ENCODE peak calls at places on chromosomes 3 and 15, in nine cellular contexts. X is caudate nucleus, R is HS-27A, Y is T47D, A is Calu3, Q is NCI-H2171, J is WTC11, E is fibroblast of pulmonary artery, O is H4. L is an unnamed sample.

GRCh38 chr3:194998417-194998816 is 272.5 kb downstream of the XXYLT1 start:
- DNase-seq in X (no peak), R (no peak), Y (no peak), A (no peak), Q (no peak), J (no peak), E (no peak), O (no peak), L (no peak)

GRCh38 chr3:46090161-46090591 is 62.9 kb upstream of the XCR1 start:
- DNase-seq in X (no peak), R (no peak), Y (no peak), A (no peak), Q (no peak), J (no peak), E (no peak), O (no peak), L (no peak)

GRCh38 chr3:38711321-38711720 is 61.8 kb upstream of the SCN5A start:
- DNase-seq in X (no peak), R (no peak), Y (no peak), A (no peak), Q (no peak), J (no peak), E (no peak), O (no peak), L (no peak)

GRCh38 chr3:190326361-190326760 is 4.1 kb upstream of the CLDN1 start:
- DNase-seq in X (no peak), R (no peak), Y (no peak), A (no peak), Q (no peak), J (no peak), E (no peak), O (no peak), L (no peak)

GRCh38 chr3:12831582-12831866 is 9.8 kb downstream of the RPL32 start:
- DNase-seq in X (no peak), R (no peak), Y (no peak), A (no peak), Q (no peak), J (no peak), E (no peak), O (no peak), L (no peak)

GRCh38 chr3:164533275-164533674 is 545.0 kb downstream of the SI start:
- DNase-seq in X (no peak), R (no peak), Y (no peak), A (no peak), Q (no peak), J (no peak), E (no peak), O (no peak), L (no peak)

GRCh38 chr3:67362686-67363085 is 291.7 kb downstream of the SUCLG2 start:
- DNase-seq in X (no peak), R (no peak), Y (no peak), A (peak), Q (no peak), J (no peak), E (peak), O (no peak), L (no peak)

GRCh38 chr15:99976811-99977271 is 243.6 kb upstream of the LYSMD4 start:
- DNase-seq in X (no peak), R (no peak), Y (no peak), A (no peak), Q (no peak), J (no peak), E (peak), O (peak), L (peak)

GRCh38 chr3:125206934-125207333 is 5.6 kb downstream of the SLC12A8 start:
- DNase-seq in X (no peak), R (no peak), Y (no peak), A (no peak), Q (no peak), J (no peak), E (no peak), O (no peak), L (no peak)

GRCh38 chr3:161969867-161970266 is 473.3 kb downstream of the OTOL1 start:
- DNase-seq in X (no peak), R (no peak), Y (no peak), A (no peak), Q (no peak), J (no peak), E (peak), O (no peak), L (no peak)

GRCh38 chr15:83565553-83566159 is 88.3 kb upstream of the ADAMTSL3 start:
- DNase-seq in X (no peak), R (no peak), Y (peak), A (peak), Q (no peak), J (no peak), E (peak), O (no peak), L (peak)

GRCh38 chr3:13480340-13481318 is 523 bp downstream of the HDAC11 start:
- DNase-seq in X (peak), R (no peak), Y (no peak), A (no peak), Q (no peak), J (peak), E (no peak), O (no peak), L (no peak)

GRCh38 chr3:100536093-100536492 is 43.7 kb downstream of the TMEM45A start:
- DNase-seq in X (no peak), R (no peak), Y (no peak), A (peak), Q (no peak), J (no peak), E (peak), O (no peak), L (no peak)

GRCh38 chr3:155853214-155854146 is 747 bp downstream of the SLC33A1 start:
- DNase-seq in X (no peak), R (no peak), Y (peak), A (peak), Q (no peak), J (peak), E (peak), O (no peak), L (no peak)

GRCh38 chr15:90232941-90233700 is 620 bp downstream of the CIB1 start:
- DNase-seq in X (no peak), R (peak), Y (peak), A (peak), Q (no peak), J (peak), E (peak), O (peak), L (peak)

GRCh38 chr3:152718810-152719209 is 116.1 kb upstream of the P2RY1 start:
- DNase-seq in X (no peak), R (no peak), Y (no peak), A (no peak), Q (no peak), J (no peak), E (no peak), O (peak), L (no peak)

GRCh38 chr15:41490355-41490754 is 3.3 kb upstream of the ITPKA start:
- DNase-seq in X (no peak), R (peak), Y (no peak), A (no peak), Q (no peak), J (no peak), E (peak), O (peak), L (no peak)

GRCh38 chr15:100601158-100601557 is 826 bp downstream of the LINS1 start:
- DNase-seq in X (no peak), R (peak), Y (no peak), A (peak), Q (no peak), J (no peak), E (peak), O (no peak), L (no peak)

GRCh38 chr3:28835751-28836150 is 445.1 kb upstream of the RBMS3 start:
- DNase-seq in X (no peak), R (no peak), Y (no peak), A (peak), Q (peak), J (peak), E (no peak), O (peak), L (no peak)

GRCh38 chr15:49155834-49156627 is 632 bp upstream of the COPS2 start:
- DNase-seq in X (peak), R (no peak), Y (no peak), A (peak), Q (no peak), J (no peak), E (peak), O (no peak), L (no peak)

GRCh38 chr3:147298511-147298982 is 107.8 kb downstream of the ZIC4 start:
- DNase-seq in X (no peak), R (peak), Y (no peak), A (peak), Q (no peak), J (no peak), E (peak), O (peak), L (no peak)

GRCh38 chr3:111194048-111194447 is 122.4 kb downstream of the NECTIN3 start:
- DNase-seq in X (no peak), R (no peak), Y (no peak), A (no peak), Q (no peak), J (no peak), E (no peak), O (no peak), L (no peak)

GRCh38 chr3:152151216-152151874 is 117.4 kb upstream of the MBNL1 start:
- DNase-seq in X (no peak), R (no peak), Y (no peak), A (no peak), Q (no peak), J (no peak), E (no peak), O (no peak), L (no peak)

GRCh38 chr15:63487076-63487757 is 17.2 kb upstream of the USP3 start:
- DNase-seq in X (peak), R (no peak), Y (peak), A (peak), Q (peak), J (peak), E (peak), O (peak), L (no peak)

GRCh38 chr15:89539027-89539426 is 36.2 kb upstream of the TICRR start:
- DNase-seq in X (no peak), R (no peak), Y (no peak), A (no peak), Q (no peak), J (no peak), E (no peak), O (no peak), L (no peak)

GRCh38 chr3:74561881-74562280 is 52.6 kb downstream of the CNTN3 start:
- DNase-seq in X (no peak), R (no peak), Y (no peak), A (no peak), Q (no peak), J (no peak), E (peak), O (no peak), L (no peak)

GRCh38 chr3:88595025-88595424 is 445.3 kb downstream of the C3orf38 start:
- DNase-seq in X (no peak), R (no peak), Y (no peak), A (peak), Q (no peak), J (no peak), E (peak), O (no peak), L (no peak)

GRCh38 chr3:128423525-128424147 is 43.1 kb downstream of the DNAJB8 start:
- DNase-seq in X (no peak), R (no peak), Y (no peak), A (no peak), Q (no peak), J (no peak), E (no peak), O (no peak), L (no peak)

GRCh38 chr3:47606171-47606570 is 27.5 kb upstream of the CSPG5 start:
- DNase-seq in X (no peak), R (no peak), Y (no peak), A (no peak), Q (no peak), J (no peak), E (no peak), O (no peak), L (no peak)

GRCh38 chr15:36066757-36067156 is 512.7 kb upstream of the CDIN1 start:
- DNase-seq in X (no peak), R (no peak), Y (no peak), A (no peak), Q (no peak), J (no peak), E (no peak), O (no peak), L (no peak)

GRCh38 chr3:124202754-124203153 is 210.8 kb upstream of the ROPN1 start:
- DNase-seq in X (peak), R (no peak), Y (no peak), A (no peak), Q (no peak), J (no peak), E (peak), O (no peak), L (no peak)

GRCh38 chr15:63232400-63232799 is 43.0 kb downstream of the RAB8B start:
- DNase-seq in X (no peak), R (no peak), Y (no peak), A (no peak), Q (no peak), J (no peak), E (no peak), O (peak), L (no peak)

GRCh38 chr3:17041009-17041408 is 156.3 kb downstream of the PLCL2 start:
- DNase-seq in X (no peak), R (peak), Y (no peak), A (no peak), Q (no peak), J (no peak), E (no peak), O (no peak), L (no peak)

GRCh38 chr3:59573911-59574310 is 524.1 kb upstream of the CFAP20DC start:
- DNase-seq in X (peak), R (no peak), Y (no peak), A (no peak), Q (no peak), J (no peak), E (peak), O (peak), L (no peak)

GRCh38 chr15:73318463-73319351 is 50.1 kb downstream of the HCN4 start:
- DNase-seq in X (no peak), R (no peak), Y (no peak), A (no peak), Q (no peak), J (peak), E (no peak), O (no peak), L (no peak)

GRCh38 chr15:99128411-99128810 is 23.5 kb downstream of the SYNM start:
- DNase-seq in X (no peak), R (no peak), Y (no peak), A (no peak), Q (no peak), J (no peak), E (no peak), O (no peak), L (no peak)

GRCh38 chr15:101675796-101676582 is 23.8 kb upstream of the TM2D3 start:
- DNase-seq in X (no peak), R (no peak), Y (no peak), A (no peak), Q (no peak), J (no peak), E (peak), O (peak), L (no peak)

GRCh38 chr3:17179381-17180205 is 294.8 kb downstream of the PLCL2 start:
- DNase-seq in X (peak), R (no peak), Y (no peak), A (no peak), Q (peak), J (no peak), E (no peak), O (no peak), L (no peak)